ENCODE peak calls at places on chromosomes 7 and 10, in seven cellular contexts. G, V, C, I, R, U and E are unnamed samples.

GRCh38 chr7:81161459-81162075 is 242.7 kb upstream of the SEMA3C start:
- DNase-seq in U (peak), G (peak), V (no peak), R (peak), I (no peak), C (no peak), E (no peak)

GRCh38 chr7:138478499-138478908 is 18.4 kb downstream of the TRIM24 start:
- DNase-seq in R (no peak), U (no peak), V (peak), G (no peak), I (no peak), C (no peak), E (no peak)

GRCh38 chr7:123795917-123796316 is 47.1 kb upstream of the WASL start:
- DNase-seq in R (peak), U (no peak), C (no peak), G (no peak), V (no peak), I (no peak), E (no peak)

GRCh38 chr7:80635998-80636397 is 2.4 kb upstream of the CD36 start:
- DNase-seq in V (no peak), C (no peak), I (no peak), G (no peak), R (no peak), U (no peak), E (no peak)

GRCh38 chr10:109114578-109114977 is 808.7 kb downstream of the XPNPEP1 start:
- DNase-seq in I (no peak), V (no peak), C (no peak), U (no peak), R (no peak), G (no peak), E (no peak)

GRCh38 chr10:47371629-47372485 is 12.2 kb downstream of the ZNF488 start:
- DNase-seq in C (peak), R (no peak), U (no peak), I (no peak), V (no peak), G (no peak), E (peak)

GRCh38 chr10:117860823-117861222 is 185.9 kb downstream of the RAB11FIP2 start:
- DNase-seq in U (peak), G (peak), R (peak), C (peak), I (peak), V (no peak), E (no peak)

GRCh38 chr7:21543528-21544302 is 876 bp downstream of the DNAH11 start:
- DNase-seq in G (no peak), V (no peak), I (no peak), R (no peak), C (peak), U (no peak), E (no peak)

GRCh38 chr10:16816142-16816541 is 1.1 kb downstream of the RSU1 start:
- DNase-seq in V (no peak), U (peak), C (peak), G (no peak), R (no peak), I (no peak), E (no peak)

GRCh38 chr10:36463390-36463789 is 662.0 kb upstream of the ANKRD30A start:
- DNase-seq in I (no peak), C (no peak), V (no peak), U (no peak), R (no peak), G (no peak), E (no peak)

GRCh38 chr10:98916751-98917150 is 318.9 kb downstream of the HPSE2 start:
- DNase-seq in G (no peak), I (no peak), V (no peak), C (peak), R (no peak), U (peak), E (no peak)

GRCh38 chr10:42428534-42428933 is 209.8 kb downstream of the ZNF33B start:
- DNase-seq in G (peak), U (peak), I (no peak), C (peak), R (peak), V (no peak), E (no peak)

GRCh38 chr10:132657737-132658136 is 120.2 kb downstream of the INPP5A start:
- DNase-seq in C (no peak), R (no peak), I (no peak), G (no peak), U (no peak), V (no peak), E (no peak)

GRCh38 chr10:71306951-71307350 is 12.1 kb upstream of the SLC29A3 start:
- DNase-seq in I (no peak), U (no peak), R (no peak), C (no peak), V (no peak), G (no peak), E (no peak)

GRCh38 chr7:23136216-23136615 is 30.6 kb downstream of the KLHL7 start:
- DNase-seq in U (no peak), I (no peak), V (no peak), R (no peak), C (no peak), G (no peak), E (no peak)

GRCh38 chr7:127884066-127884559 is 147.1 kb downstream of the LRRC4 start:
- DNase-seq in I (no peak), V (no peak), C (no peak), U (peak), G (no peak), R (no peak), E (no peak)
- TF ChIP-seq SIN3A in I (no peak), V (no peak), C (no peak), U (no peak), G (no peak), R (no peak), E (no peak)

GRCh38 chr7:8719102-8719501 is 285.7 kb downstream of the NXPH1 start:
- DNase-seq in V (no peak), U (no peak), C (no peak), R (no peak), G (no peak), I (no peak), E (no peak)

GRCh38 chr7:8724080-8724718 is 290.8 kb downstream of the NXPH1 start:
- DNase-seq in G (no peak), C (peak), V (no peak), U (peak), R (peak), I (peak), E (peak)
- TF ChIP-seq SIN3A in G (no peak), C (no peak), V (no peak), U (no peak), R (no peak), I (no peak), E (peak)

DNA sequence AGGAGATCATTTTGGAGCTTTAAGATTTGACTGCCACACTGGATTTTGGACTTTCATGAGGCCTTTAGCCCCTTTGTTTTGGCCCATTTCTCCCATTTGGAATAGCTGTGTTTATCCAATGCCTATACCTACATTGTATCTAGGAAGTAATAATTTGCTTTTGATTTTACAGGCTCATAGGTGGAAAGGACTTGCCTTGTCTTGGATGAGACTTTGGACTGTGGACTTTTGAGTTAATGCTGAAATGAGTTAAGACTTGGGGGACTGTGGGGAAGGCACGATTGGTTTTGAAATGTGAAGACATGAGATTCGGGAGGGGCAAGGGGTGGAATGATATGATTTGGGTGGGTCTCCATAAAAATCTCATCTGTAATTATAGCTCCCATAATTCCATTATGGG is 47.6 kb upstream of the PAPSS2 start:
- DNase-seq in C (no peak), I (no peak), U (no peak), V (no peak), G (no peak), R (no peak), E (no peak)
- TF ChIP-seq SIN3A in C (no peak), I (no peak), U (no peak), V (no peak), G (no peak), R (no peak), E (no peak)

GRCh38 chr10:21165489-21165888 is 268.4 kb upstream of the NEBL start:
- DNase-seq in I (no peak), G (no peak), U (no peak), R (no peak), C (no peak), V (no peak), E (no peak)

GRCh38 chr10:21164687-21165086 is 267.6 kb upstream of the NEBL start:
- DNase-seq in U (no peak), C (no peak), I (no peak), R (no peak), G (no peak), V (no peak), E (no peak)

GRCh38 chr10:21167288-21168010 is 270.3 kb upstream of the NEBL start:
- DNase-seq in G (no peak), R (no peak), C (no peak), U (no peak), I (no peak), V (no peak), E (no peak)

GRCh38 chr10:21169271-21169670 is 272.2 kb upstream of the NEBL start:
- DNase-seq in V (no peak), C (no peak), G (no peak), R (no peak), U (no peak), I (no peak), E (no peak)

DNA sequence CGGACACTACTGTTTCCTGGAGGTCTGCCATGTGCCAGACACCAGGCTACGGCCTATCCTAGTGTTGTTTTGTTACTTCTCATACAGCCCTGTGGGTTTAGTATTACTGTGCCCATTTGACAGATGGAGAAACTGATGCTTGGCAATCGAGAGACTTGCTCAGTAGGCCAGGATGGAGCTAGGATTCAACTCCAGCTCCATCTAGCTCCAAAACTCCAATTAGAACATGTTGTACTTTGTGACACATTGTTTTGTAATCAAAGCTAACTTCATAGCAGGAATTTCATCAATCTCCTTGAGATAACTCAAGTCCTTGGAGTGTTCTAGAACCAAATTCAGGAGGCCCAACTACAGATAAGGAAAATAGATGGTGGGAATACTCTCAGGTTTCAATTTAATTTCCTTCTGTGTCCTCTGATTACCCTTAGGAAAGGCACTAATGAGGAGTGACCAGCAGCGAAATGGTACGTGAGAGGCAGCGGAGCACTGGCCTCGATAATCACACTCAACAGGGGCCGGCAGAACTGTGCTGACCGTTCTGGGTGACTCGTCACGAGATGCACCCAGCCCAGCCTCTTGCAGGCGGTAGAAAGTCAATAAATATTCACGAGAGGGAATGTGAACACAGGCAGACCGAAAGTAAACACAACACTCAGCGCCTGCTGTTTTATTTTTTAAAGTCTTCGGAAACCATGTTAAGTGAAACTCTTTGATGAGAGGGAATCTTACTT is 269.6 kb upstream of the NEBL start:
- DNase-seq in R (no peak), I (no peak), C (no peak), U (peak), G (no peak), V (no peak), E (no peak)
- TF ChIP-seq SIN3A in R (no peak), I (peak), C (no peak), U (no peak), G (no peak), V (no peak), E (no peak)

GRCh38 chr10:31419394-31420063 is 100.5 kb downstream of the ZEB1 start:
- DNase-seq in C (no peak), U (no peak), V (no peak), G (no peak), I (no peak), R (no peak), E (no peak)
- TF ChIP-seq SIN3A in C (no peak), U (no peak), V (no peak), G (no peak), I (no peak), R (no peak), E (no peak)

GRCh38 chr10:13815766-13816165 is 229.0 kb downstream of the PRPF18 start:
- DNase-seq in R (no peak), C (no peak), G (no peak), V (no peak), I (peak), U (no peak), E (no peak)
- TF ChIP-seq SIN3A in R (no peak), C (no peak), G (no peak), V (no peak), I (no peak), U (no peak), E (no peak)

GRCh38 chr7:99622596-99622995 is 5.8 kb downstream of the ZSCAN25 start:
- DNase-seq in G (no peak), U (no peak), C (no peak), V (no peak), R (no peak), I (no peak), E (no peak)
- TF ChIP-seq SIN3A in G (no peak), U (no peak), C (no peak), V (no peak), R (no peak), I (no peak), E (no peak)